ENCODE peak calls at places on chromosome 16, in four cellular contexts. E, Y, D and C are unnamed samples.

GRCh38 chr16:11401161-11402050 is 56.1 kb downstream of the RMI2 start:
- DNase-seq in E (no peak), Y (no peak), D (peak; percentile 20), C (no peak)

GRCh38 chr16:85498607-85499006 is 114.5 kb upstream of the GSE1 start:
- DNase-seq in E (no peak), Y (no peak), D (no peak), C (no peak)

GRCh38 chr16:57609541-57610401 is 18.7 kb upstream of the ADGRG1 start:
- DNase-seq in E (no peak), Y (peak; percentile 15), D (no peak), C (no peak)

GRCh38 chr16:2742323-2743006 is 10.0 kb upstream of the SRRM2 start:
- DNase-seq in E (no peak), Y (no peak), D (no peak), C (no peak)

GRCh38 chr16:70419384-70420327 is 19.2 kb downstream of the ST3GAL2 start:
- DNase-seq in E (no peak), Y (no peak), D (no peak), C (no peak)

GRCh38 chr16:30996324-30996999 is 11.5 kb downstream of the HSD3B7 start:
- DNase-seq in E (no peak), Y (no peak), D (no peak), C (no peak)

GRCh38 chr16:10740845-10741208 is 2.8 kb upstream of the NUBP1 start:
- DNase-seq in E (no peak), Y (no peak), D (no peak), C (no peak)

GRCh38 chr16:81319221-81319912 is 4.6 kb downstream of the GAN start:
- DNase-seq in E (peak; percentile 20), Y (no peak), D (no peak), C (no peak)

GRCh38 chr16:74877706-74878105 is 103.1 kb upstream of the FA2H start:
- DNase-seq in E (no peak), Y (no peak), D (no peak), C (no peak)

GRCh38 chr16:7405166-7405565 is 72.5 kb downstream of the RBFOX1 start:
- DNase-seq in E (no peak), Y (peak; percentile 24), D (peak; percentile 54), C (peak; percentile 90)

GRCh38 chr16:49365711-49366509 is 7.7 kb upstream of the C16orf78 start:
- DNase-seq in E (no peak), Y (no peak), D (no peak), C (no peak)

GRCh38 chr16:11621920-11622651 is 35.4 kb upstream of the LITAF start:
- DNase-seq in E (no peak), Y (no peak), D (peak; percentile 60), C (no peak)

GRCh38 chr16:78288915-78289314 is 189.5 kb downstream of the WWOX start:
- DNase-seq in E (no peak), Y (no peak), D (no peak), C (no peak)

GRCh38 chr16:65249768-65250167 is 127.9 kb upstream of the CDH11 start:
- DNase-seq in E (no peak), Y (peak; percentile 20), D (no peak), C (no peak)